ENCODE peak calls at places on chromosomes 3 and 15, in nine cellular contexts. L, M, W, O, X, Y, H, U and K are unnamed samples.

GRCh38 chr3:38553071-38553470 is 56.9 kb downstream of the EXOG start:
- DNase-seq in O (no peak), W (no peak), Y (no peak), U (no peak), M (no peak), L (no peak), X (no peak), H (no peak), K (no peak)

GRCh38 chr15:26842391-26842790 is 24.5 kb upstream of the GABRA5 start:
- DNase-seq in W (no peak), L (no peak), O (no peak), H (no peak), U (no peak), X (no peak), M (no peak), Y (no peak), K (no peak)

GRCh38 chr3:143145951-143146350 is 26.4 kb downstream of the CHST2 start:
- DNase-seq in Y (no peak), O (no peak), U (no peak), H (no peak), X (no peak), M (no peak), L (no peak), W (no peak), K (no peak)

GRCh38 chr3:170418422-170419300 is at the start of gene CLDN11:
- DNase-seq in X (peak; percentile 40), O (peak; percentile 54), H (no peak), M (peak; percentile 94), W (no peak), Y (peak; percentile 58), L (peak; percentile 68), U (peak; percentile 79), K (no peak)

GRCh38 chr3:195895900-195896360 is 12.4 kb downstream of the TNK2 start:
- DNase-seq in M (peak; percentile 82), L (no peak), Y (peak; percentile 85), U (peak; percentile 78), O (no peak), W (peak; percentile 54), H (peak; percentile 45), X (peak; percentile 74), K (no peak)

GRCh38 chr3:30826381-30827061 is 67.9 kb downstream of the GADL1 start:
- DNase-seq in U (no peak), Y (no peak), H (no peak), M (no peak), X (no peak), W (no peak), O (no peak), L (peak; percentile 69), K (no peak)

GRCh38 chr3:61227799-61228198 is 23.5 kb downstream of the FHIT start:
- DNase-seq in H (no peak), M (no peak), O (no peak), U (no peak), X (no peak), W (no peak), L (no peak), Y (no peak), K (no peak)

GRCh38 chr3:59411176-59411575 is 361.4 kb upstream of the CFAP20DC start:
- DNase-seq in U (no peak), Y (no peak), L (no peak), X (no peak), M (no peak), O (no peak), W (no peak), H (no peak), K (no peak)

GRCh38 chr15:70435872-70436271 is 327.5 kb downstream of the UACA start:
- DNase-seq in L (no peak), H (no peak), M (no peak), Y (no peak), X (no peak), W (no peak), U (no peak), O (no peak), K (no peak)